ENCODE peak calls at places on chromosomes 12 and 14, in eight cellular contexts. One of them, this sample, is unnamed.

GRCh38 chr12:48943221-48943620 is 14.1 kb downstream of the ARF3 start:
- DNase-seq in dorsolateral prefrontal cortex: no peak
- DNase-seq in germinal center: no peak
- DNase-seq in pons: no peak
- DNase-seq in NCI-H510A: no peak
- DNase-seq in HTR-8/SVneo: no peak
- DNase-seq in hypothalamus: no peak
- DNase-seq in T-helper 9 cell: no peak
- DNase-seq in this sample: no peak

GRCh38 chr12:118404876-118405521 is 28.6 kb downstream of the SUDS3 start:
- DNase-seq in dorsolateral prefrontal cortex: no peak
- DNase-seq in germinal center: peak; percentile 46
- DNase-seq in pons: peak; percentile 67
- DNase-seq in NCI-H510A: peak; percentile 9
- DNase-seq in HTR-8/SVneo: peak; percentile 47
- DNase-seq in hypothalamus: no peak
- DNase-seq in T-helper 9 cell: peak; percentile 49
- DNase-seq in this sample: peak; percentile 39

GRCh38 chr14:90091393-90091792 is 29.6 kb downstream of the KCNK13 start:
- DNase-seq in dorsolateral prefrontal cortex: no peak
- DNase-seq in germinal center: no peak
- DNase-seq in pons: no peak
- DNase-seq in NCI-H510A: no peak
- DNase-seq in HTR-8/SVneo: no peak
- DNase-seq in hypothalamus: no peak
- DNase-seq in T-helper 9 cell: no peak
- DNase-seq in this sample: no peak

GRCh38 chr14:104705340-104706047 is 16.1 kb downstream of the INF2 start:
- DNase-seq in dorsolateral prefrontal cortex: no peak
- DNase-seq in germinal center: no peak
- DNase-seq in pons: no peak
- DNase-seq in NCI-H510A: no peak
- DNase-seq in HTR-8/SVneo: no peak
- DNase-seq in hypothalamus: no peak
- DNase-seq in T-helper 9 cell: no peak
- DNase-seq in this sample: peak; percentile 40

GRCh38 chr12:131097247-131098177 is 143.8 kb downstream of the ADGRD1 start:
- DNase-seq in dorsolateral prefrontal cortex: peak; percentile 40
- DNase-seq in germinal center: no peak
- DNase-seq in pons: no peak
- DNase-seq in NCI-H510A: no peak
- DNase-seq in HTR-8/SVneo: no peak
- DNase-seq in hypothalamus: no peak
- DNase-seq in T-helper 9 cell: no peak
- DNase-seq in this sample: no peak

GRCh38 chr12:23906329-23906728 is 43.1 kb downstream of the SOX5 start:
- DNase-seq in dorsolateral prefrontal cortex: peak; percentile 43
- DNase-seq in germinal center: no peak
- DNase-seq in pons: peak; percentile 37
- DNase-seq in NCI-H510A: no peak
- DNase-seq in HTR-8/SVneo: no peak
- DNase-seq in hypothalamus: no peak
- DNase-seq in T-helper 9 cell: no peak
- DNase-seq in this sample: no peak

GRCh38 chr12:67459578-67459977 is 189.0 kb upstream of the DYRK2 start:
- DNase-seq in dorsolateral prefrontal cortex: no peak
- DNase-seq in germinal center: no peak
- DNase-seq in pons: no peak
- DNase-seq in NCI-H510A: no peak
- DNase-seq in HTR-8/SVneo: no peak
- DNase-seq in hypothalamus: no peak
- DNase-seq in T-helper 9 cell: no peak
- DNase-seq in this sample: no peak

GRCh38 chr14:99216191-99216590 is 55.8 kb downstream of the BCL11B start:
- DNase-seq in dorsolateral prefrontal cortex: no peak
- DNase-seq in germinal center: no peak
- DNase-seq in pons: no peak
- DNase-seq in NCI-H510A: no peak
- DNase-seq in HTR-8/SVneo: no peak
- DNase-seq in hypothalamus: no peak
- DNase-seq in T-helper 9 cell: no peak
- DNase-seq in this sample: no peak

GRCh38 chr14:101972126-101972785 is 7.9 kb downstream of the DYNC1H1 start:
- DNase-seq in dorsolateral prefrontal cortex: peak; percentile 84
- DNase-seq in germinal center: no peak
- DNase-seq in pons: peak; percentile 72
- DNase-seq in NCI-H510A: no peak
- DNase-seq in HTR-8/SVneo: peak; percentile 94
- DNase-seq in hypothalamus: peak; percentile 31
- DNase-seq in T-helper 9 cell: no peak
- DNase-seq in this sample: peak; percentile 100

GRCh38 chr12:46489951-46490388 is 117.4 kb upstream of the SLC38A2 start:
- DNase-seq in dorsolateral prefrontal cortex: no peak
- DNase-seq in germinal center: no peak
- DNase-seq in pons: no peak
- DNase-seq in NCI-H510A: no peak
- DNase-seq in HTR-8/SVneo: no peak
- DNase-seq in hypothalamus: no peak
- DNase-seq in T-helper 9 cell: no peak
- DNase-seq in this sample: peak; percentile 90

GRCh38 chr12:105382771-105383632 is 52.5 kb downstream of the C12orf75 start:
- DNase-seq in dorsolateral prefrontal cortex: no peak
- DNase-seq in germinal center: peak; percentile 73
- DNase-seq in pons: peak; percentile 69
- DNase-seq in NCI-H510A: no peak
- DNase-seq in HTR-8/SVneo: peak; percentile 54
- DNase-seq in hypothalamus: no peak
- DNase-seq in T-helper 9 cell: no peak
- DNase-seq in this sample: peak; percentile 55

GRCh38 chr14:95875831-95876768 is 532 bp upstream of the TUNAR start:
- DNase-seq in dorsolateral prefrontal cortex: peak; percentile 67
- DNase-seq in germinal center: no peak
- DNase-seq in pons: no peak
- DNase-seq in NCI-H510A: no peak
- DNase-seq in HTR-8/SVneo: no peak
- DNase-seq in hypothalamus: no peak
- DNase-seq in T-helper 9 cell: no peak
- DNase-seq in this sample: no peak

GRCh38 chr12:93102289-93102688 is 173.2 kb upstream of the EEA1 start:
- DNase-seq in dorsolateral prefrontal cortex: no peak
- DNase-seq in germinal center: no peak
- DNase-seq in pons: no peak
- DNase-seq in NCI-H510A: no peak
- DNase-seq in HTR-8/SVneo: no peak
- DNase-seq in hypothalamus: no peak
- DNase-seq in T-helper 9 cell: no peak
- DNase-seq in this sample: no peak

GRCh38 chr12:2183556-2184541 is 131.1 kb downstream of the CACNA1C start:
- DNase-seq in dorsolateral prefrontal cortex: no peak
- DNase-seq in germinal center: no peak
- DNase-seq in pons: peak; percentile 8
- DNase-seq in NCI-H510A: no peak
- DNase-seq in HTR-8/SVneo: peak; percentile 26
- DNase-seq in hypothalamus: no peak
- DNase-seq in T-helper 9 cell: no peak
- DNase-seq in this sample: no peak

GRCh38 chr12:70049596-70050360 is 193.5 kb upstream of the CNOT2 start:
- DNase-seq in dorsolateral prefrontal cortex: no peak
- DNase-seq in germinal center: peak; percentile 24
- DNase-seq in pons: peak; percentile 10
- DNase-seq in NCI-H510A: no peak
- DNase-seq in HTR-8/SVneo: no peak
- DNase-seq in hypothalamus: no peak
- DNase-seq in T-helper 9 cell: no peak
- DNase-seq in this sample: no peak

GRCh38 chr12:62537544-62537943 is 70.9 kb downstream of the MON2 start:
- DNase-seq in dorsolateral prefrontal cortex: no peak
- DNase-seq in germinal center: no peak
- DNase-seq in pons: no peak
- DNase-seq in NCI-H510A: no peak
- DNase-seq in HTR-8/SVneo: peak; percentile 3
- DNase-seq in hypothalamus: no peak
- DNase-seq in T-helper 9 cell: no peak
- DNase-seq in this sample: no peak

GRCh38 chr12:45165284-45165683 is 50.6 kb upstream of the ANO6 start:
- DNase-seq in dorsolateral prefrontal cortex: no peak
- DNase-seq in germinal center: no peak
- DNase-seq in pons: no peak
- DNase-seq in NCI-H510A: no peak
- DNase-seq in HTR-8/SVneo: no peak
- DNase-seq in hypothalamus: no peak
- DNase-seq in T-helper 9 cell: no peak
- DNase-seq in this sample: no peak